ENCODE peak calls at places on chromosomes 1 and 21, in six cellular contexts. W is colonic mucosa; C is PC-9; H is aorta; L is neuronal stem cell; U is CD8-positive, alpha-beta T cell. G is an unnamed sample.

GRCh38 chr21:45105906-45106485 is 31.6 kb downstream of the ADARB1 start:
- DNase-seq in W (no peak), U (no peak), L (no peak), H (no peak), C (no peak), G (no peak)

GRCh38 chr21:27772816-27773215 is 805.9 kb upstream of the ADAMTS5 start:
- DNase-seq in W (no peak), U (no peak), H (no peak), L (no peak), C (no peak), G (no peak)

GRCh38 chr1:237282266-237282783 is 240.3 kb downstream of the RYR2 start:
- DNase-seq in W (no peak), U (no peak), L (no peak), C (no peak), H (no peak), G (no peak)

GRCh38 chr1:200401263-200401662 is 8.6 kb downstream of the ZNF281 start:
- DNase-seq in H (no peak), U (no peak), W (no peak), C (no peak), L (no peak), G (no peak)

GRCh38 chr1:206471415-206471801 is 1.1 kb downstream of the IKBKE start:
- DNase-seq in L (no peak), C (peak), W (no peak), U (no peak), H (no peak), G (no peak)

GRCh38 chr1:228377664-228378452 is 28.8 kb downstream of the TRIM11 start:
- DNase-seq in L (no peak), U (no peak), W (peak), C (no peak), H (peak), G (no peak)

GRCh38 chr1:108639899-108640560 is 20.9 kb downstream of the HENMT1 start:
- DNase-seq in U (peak), W (no peak), C (no peak), H (no peak), L (no peak), G (no peak)

GRCh38 chr1:19762175-19762779 is 37.4 kb downstream of the TMCO4 start:
- DNase-seq in U (peak), L (peak), W (peak), H (no peak), C (no peak), G (no peak)

GRCh38 chr1:11354893-11355593 is 82.0 kb downstream of the UBIAD1 start:
- DNase-seq in W (no peak), C (no peak), L (no peak), H (no peak), U (no peak), G (no peak)

GRCh38 chr1:1758692-1759455 is 19.4 kb downstream of the NADK start:
- DNase-seq in U (no peak), H (peak), L (no peak), W (peak), C (peak), G (peak)

GRCh38 chr1:22500058-22500457 is 48.4 kb downstream of the ZBTB40 start:
- DNase-seq in H (no peak), C (no peak), U (no peak), W (no peak), L (no peak), G (no peak)

GRCh38 chr1:19942657-19943056 is 19.2 kb upstream of the PLA2G2E start:
- DNase-seq in W (no peak), C (no peak), L (no peak), H (no peak), U (no peak), G (no peak)

GRCh38 chr1:230204852-230205251 is 137.8 kb downstream of the GALNT2 start:
- DNase-seq in U (no peak), H (no peak), W (peak), L (no peak), C (peak), G (peak)

GRCh38 chr1:164783778-164784555 is 225.0 kb downstream of the PBX1 start:
- DNase-seq in C (no peak), U (no peak), W (no peak), L (no peak), H (peak), G (no peak)

GRCh38 chr1:12540580-12541273 is 77.3 kb downstream of the DHRS3 start:
- DNase-seq in W (no peak), C (no peak), L (no peak), H (no peak), U (no peak), G (no peak)

GRCh38 chr1:78223417-78224215 is 177.8 kb downstream of the GIPC2 start:
- DNase-seq in W (no peak), U (no peak), H (no peak), L (no peak), C (no peak), G (no peak)

GRCh38 chr1:173532237-173532636 is 55.1 kb downstream of the PRDX6 start:
- DNase-seq in L (no peak), U (no peak), C (no peak), H (no peak), W (no peak), G (no peak)

GRCh38 chr1:174051956-174052355 is 29.8 kb upstream of the RC3H1 start:
- DNase-seq in W (no peak), C (no peak), L (peak), H (no peak), U (no peak), G (no peak)

DNA sequence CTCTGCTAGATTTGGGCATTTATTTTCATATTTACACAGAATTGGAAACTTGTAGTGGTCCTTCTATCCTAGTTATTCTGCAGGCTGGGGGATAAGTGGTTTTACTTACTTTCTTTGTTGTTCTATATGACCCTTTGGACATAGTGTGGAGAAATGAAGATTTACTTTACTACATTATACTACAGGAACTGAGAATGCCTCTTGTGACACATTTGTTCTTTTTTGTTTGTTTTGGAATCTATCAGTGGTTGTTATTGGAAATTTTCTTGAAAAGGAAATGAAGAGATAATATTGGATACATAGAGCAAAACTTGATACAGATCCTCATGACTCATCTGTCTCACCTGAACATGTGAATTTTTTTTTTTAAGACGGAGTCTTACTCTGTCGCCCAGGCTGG is 146.1 kb upstream of the DPYD start:
- DNase-seq in C (no peak), W (no peak), H (no peak), U (no peak), L (no peak), G (no peak)
- H3K27ac ChIP-seq in C (no peak), W (no peak), H (no peak), U (no peak), L (no peak), G (no peak)

DNA sequence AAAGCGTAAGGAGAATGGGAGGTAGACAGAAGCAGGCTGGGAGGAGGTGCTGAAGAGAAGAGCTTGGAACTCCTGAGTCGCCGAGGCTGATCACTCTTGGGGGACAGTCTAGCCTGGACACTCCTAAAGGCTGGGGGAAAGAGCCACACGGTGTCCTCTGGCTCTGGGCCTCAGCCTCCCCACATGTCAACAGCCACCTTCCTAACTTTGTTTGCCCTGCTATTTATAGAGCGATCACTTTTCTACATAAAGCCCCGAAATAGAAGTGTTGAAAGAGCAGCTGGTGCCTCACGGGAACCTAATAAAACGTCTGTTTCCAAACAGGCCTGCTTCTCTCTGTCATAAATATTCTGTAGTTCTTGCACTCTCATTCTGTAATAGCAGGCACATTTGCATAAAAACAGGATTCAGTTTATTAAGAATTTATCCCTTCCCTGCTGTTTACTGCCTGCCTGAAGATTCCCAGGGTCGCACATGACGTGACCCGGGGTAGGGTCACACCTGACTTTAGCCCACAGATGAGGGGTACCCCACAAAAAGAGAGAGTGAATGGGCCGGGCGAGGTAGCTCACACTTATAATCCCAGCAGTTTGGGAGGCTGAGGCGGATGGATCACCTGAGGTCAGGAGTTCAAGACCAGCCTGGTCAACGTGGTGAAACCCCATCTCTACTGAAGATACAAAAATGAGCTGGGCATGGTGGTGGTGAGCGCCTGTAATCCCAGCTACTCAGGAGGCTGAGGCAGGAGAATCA is 212.5 kb downstream of the TOMM20 start:
- DNase-seq in C (no peak), W (no peak), U (no peak), L (no peak), H (no peak), G (no peak)
- H3K27ac ChIP-seq in C (no peak), W (no peak), U (no peak), L (no peak), H (no peak), G (no peak)

GRCh38 chr1:64490204-64490818 is 20.4 kb downstream of the CACHD1 start:
- DNase-seq in L (no peak), H (no peak), W (no peak), C (no peak), U (no peak), G (peak)

GRCh38 chr1:64487061-64487460 is 17.1 kb downstream of the CACHD1 start:
- DNase-seq in L (no peak), H (no peak), C (no peak), W (no peak), U (no peak), G (no peak)

GRCh38 chr1:64489707-64490106 is 19.8 kb downstream of the CACHD1 start:
- DNase-seq in C (no peak), L (no peak), H (no peak), W (no peak), U (no peak), G (no peak)

GRCh38 chr1:64486193-64486592 is 16.3 kb downstream of the CACHD1 start:
- DNase-seq in C (no peak), L (no peak), W (no peak), H (no peak), U (no peak), G (no peak)

GRCh38 chr1:64488862-64489261 is 18.9 kb downstream of the CACHD1 start:
- DNase-seq in W (no peak), L (no peak), H (no peak), U (no peak), C (no peak), G (no peak)
- H3K27ac ChIP-seq in W (no peak), L (no peak), H (no peak), U (no peak), C (no peak), G (no peak)

DNA sequence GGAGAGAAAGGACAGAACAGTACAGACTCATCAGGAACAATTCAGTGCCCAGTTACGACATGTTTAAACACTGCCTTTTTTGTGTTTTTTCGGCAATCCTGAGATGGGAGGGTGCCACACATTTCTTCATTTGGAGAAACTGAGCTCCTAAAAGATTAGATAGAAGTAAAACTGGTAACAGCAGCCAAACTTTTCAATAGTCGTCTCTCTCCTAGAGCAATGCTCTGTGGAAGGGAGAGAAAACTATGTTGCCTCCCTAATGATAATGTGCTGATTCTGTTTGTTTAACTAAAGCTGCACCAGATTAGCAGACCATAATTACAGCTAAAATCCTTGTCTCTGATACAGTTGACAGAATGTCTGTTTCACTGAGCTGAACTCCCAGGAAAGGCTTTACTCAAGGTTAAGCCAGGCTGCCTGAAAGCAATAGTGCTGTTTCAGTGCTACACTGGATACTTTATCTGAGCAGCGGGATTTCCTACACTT is 76.2 kb upstream of the CXADR start:
- DNase-seq in L (no peak), C (no peak), W (no peak), H (no peak), U (no peak), G (peak)
- H3K27ac ChIP-seq in L (no peak), C (peak), W (peak), H (no peak), U (no peak), G (no peak)

DNA sequence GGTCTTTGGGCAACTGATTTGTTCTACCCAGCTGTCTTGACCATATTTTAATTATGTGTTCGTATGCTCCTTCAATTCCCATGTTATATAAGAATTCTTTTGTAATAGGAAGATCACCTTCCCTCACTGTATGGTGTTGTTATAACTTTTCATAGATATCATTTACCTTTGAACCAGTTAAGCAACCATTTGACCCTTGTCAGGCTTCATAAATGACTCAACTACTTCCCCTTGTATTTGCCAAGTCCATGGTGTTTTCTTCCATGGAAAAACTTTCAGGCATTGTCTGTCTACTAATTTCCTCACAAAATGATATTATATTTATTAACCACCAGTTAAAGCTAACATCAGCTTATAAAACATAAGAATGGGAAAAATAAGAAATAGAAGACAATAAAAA is 5.1 kb downstream of the BPNT1 start:
- DNase-seq in L (no peak), W (no peak), U (no peak), C (peak), H (no peak), G (peak)
- H3K27ac ChIP-seq in L (no peak), W (peak), U (no peak), C (peak), H (no peak), G (no peak)

DNA sequence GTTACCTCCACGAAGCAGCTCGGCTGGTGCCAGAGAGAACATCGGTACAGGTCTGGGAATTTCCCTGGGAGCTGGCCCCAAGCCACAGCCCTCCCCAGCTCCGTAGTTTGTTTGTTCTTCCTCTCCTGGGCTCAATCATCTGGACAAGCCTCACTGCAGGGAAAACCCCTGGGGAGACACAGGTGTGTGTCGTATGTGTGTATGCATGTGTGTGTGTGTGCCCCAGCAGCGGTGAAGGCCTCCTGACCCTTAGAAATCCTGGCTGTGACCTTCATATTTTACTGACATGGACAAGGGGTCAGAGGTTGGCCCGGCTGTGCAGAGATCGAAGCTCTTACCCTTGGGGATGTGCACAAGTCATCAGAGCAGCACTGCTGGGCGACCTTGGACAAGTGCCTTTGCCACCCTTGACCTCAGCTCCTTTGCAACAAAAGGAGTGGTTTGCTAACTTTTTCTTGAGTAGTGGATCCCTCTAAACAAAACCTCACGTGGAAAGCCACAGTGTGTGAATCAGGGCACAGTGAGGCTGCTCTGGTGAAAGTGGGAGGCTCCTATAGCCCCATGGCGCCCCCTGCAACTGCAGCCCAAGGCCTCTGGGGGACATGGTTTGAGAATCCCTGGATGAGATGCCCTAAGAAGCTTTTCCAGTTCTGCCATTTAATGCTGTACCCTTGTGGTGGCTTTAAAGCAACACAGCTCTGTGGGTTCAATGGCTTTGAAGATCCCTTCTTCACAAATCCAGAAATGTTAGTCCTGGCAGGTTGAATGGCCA is 12.3 kb upstream of the IL22RA1 start:
- DNase-seq in L (no peak), U (no peak), C (no peak), H (no peak), W (peak), G (no peak)
- H3K27ac ChIP-seq in L (no peak), U (no peak), C (no peak), H (no peak), W (no peak), G (no peak)

GRCh38 chr21:21196848-21197247 is 198.6 kb downstream of the NCAM2 start:
- DNase-seq in H (no peak), U (no peak), W (no peak), L (no peak), C (no peak), G (no peak)

GRCh38 chr21:21199342-21200102 is 201.3 kb downstream of the NCAM2 start:
- DNase-seq in W (no peak), L (no peak), H (no peak), U (no peak), C (no peak), G (no peak)

GRCh38 chr21:21200103-21200938 is 202.1 kb downstream of the NCAM2 start:
- DNase-seq in W (peak), L (no peak), C (peak), H (peak), U (no peak), G (peak)

GRCh38 chr21:21195417-21195816 is 197.2 kb downstream of the NCAM2 start:
- DNase-seq in L (no peak), H (no peak), W (no peak), C (no peak), U (no peak), G (no peak)

DNA sequence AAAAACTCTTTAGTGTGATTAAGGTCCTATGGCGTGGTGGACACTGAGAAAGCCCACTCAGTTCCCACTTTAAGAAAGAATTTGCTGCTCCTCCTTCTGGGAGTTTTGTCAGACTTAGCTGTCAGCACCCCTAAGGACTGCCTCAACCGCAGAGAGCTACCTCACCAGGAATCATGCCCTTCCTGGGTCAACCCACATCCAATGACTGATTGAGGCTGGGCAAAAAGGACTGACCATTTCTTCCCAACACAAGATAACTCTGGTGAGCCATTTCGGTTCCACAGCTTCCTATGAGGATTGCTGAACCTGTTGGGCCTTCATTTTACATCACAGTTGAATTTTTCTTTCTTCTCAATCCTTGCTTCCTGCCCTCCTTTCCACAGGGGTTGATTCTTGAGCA is 197.9 kb downstream of the NCAM2 start:
- DNase-seq in W (no peak), L (no peak), C (no peak), H (no peak), U (no peak), G (no peak)
- H3K27ac ChIP-seq in W (no peak), L (no peak), C (no peak), H (no peak), U (no peak), G (no peak)

DNA sequence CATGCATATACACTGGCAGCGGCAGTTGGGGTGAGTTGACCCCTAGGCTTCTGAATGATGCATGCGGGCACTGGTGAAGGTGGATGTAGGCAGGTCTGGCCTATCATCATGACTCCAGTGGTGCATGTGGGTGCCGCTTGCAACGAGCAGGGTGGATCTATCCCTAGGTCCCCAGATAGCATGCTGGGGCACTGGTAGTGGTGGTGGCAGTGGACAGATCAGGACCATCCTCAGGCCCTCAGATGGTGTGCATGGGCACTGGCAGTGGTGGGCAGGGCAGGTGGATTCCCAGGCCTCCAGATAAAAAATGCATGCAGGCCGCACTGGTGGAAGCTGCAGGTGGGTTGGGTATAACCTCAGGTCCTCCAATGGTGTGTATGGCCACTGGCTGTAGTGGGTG is 52.4 kb downstream of the CATSPERE start:
- DNase-seq in U (no peak), C (no peak), W (no peak), H (no peak), L (no peak), G (no peak)
- H3K27ac ChIP-seq in U (no peak), C (no peak), W (no peak), H (no peak), L (no peak), G (no peak)